ENCODE peak calls at places on chromosomes 13 and 19, in eight cellular contexts. One of them, this sample, is unnamed.

GRCh38 chr19:1019980-1020867 is 699 bp downstream of the TMEM259 start:
- DNase-seq in GM03348: no peak
- DNase-seq in omental fat pad: no peak
- DNase-seq in pulmonary artery endothelial cell: no peak
- DNase-seq in hepatic stellate cell: no peak
- DNase-seq in transverse colon: no peak
- DNase-seq in EL: no peak
- DNase-seq in T-helper 2 cell: no peak
- DNase-seq in this sample: no peak

GRCh38 chr19:6772028-6772865 is at the start of gene VAV1:
- DNase-seq in transverse colon: peak
- DNase-seq in GM03348: no peak
- DNase-seq in EL: no peak
- DNase-seq in pulmonary artery endothelial cell: no peak
- DNase-seq in T-helper 2 cell: peak
- DNase-seq in hepatic stellate cell: no peak
- DNase-seq in omental fat pad: no peak
- DNase-seq in this sample: no peak

GRCh38 chr13:20165417-20166257 is 4.8 kb upstream of the GJA3 start:
- DNase-seq in transverse colon: no peak
- DNase-seq in hepatic stellate cell: no peak
- DNase-seq in T-helper 2 cell: no peak
- DNase-seq in GM03348: no peak
- DNase-seq in EL: no peak
- DNase-seq in pulmonary artery endothelial cell: no peak
- DNase-seq in omental fat pad: no peak
- DNase-seq in this sample: no peak

GRCh38 chr19:7348587-7349230 is at the start of gene ARHGEF18:
- DNase-seq in omental fat pad: no peak
- DNase-seq in transverse colon: peak
- DNase-seq in hepatic stellate cell: no peak
- DNase-seq in GM03348: no peak
- DNase-seq in T-helper 2 cell: no peak
- DNase-seq in pulmonary artery endothelial cell: no peak
- DNase-seq in EL: no peak
- DNase-seq in this sample: no peak

GRCh38 chr19:30696514-30696913 is 324.3 kb downstream of the ZNF536 start:
- DNase-seq in hepatic stellate cell: peak
- DNase-seq in omental fat pad: no peak
- DNase-seq in GM03348: no peak
- DNase-seq in EL: no peak
- DNase-seq in T-helper 2 cell: no peak
- DNase-seq in transverse colon: no peak
- DNase-seq in pulmonary artery endothelial cell: no peak
- DNase-seq in this sample: peak

GRCh38 chr19:19280561-19280960 is 7.5 kb upstream of the TM6SF2 start:
- DNase-seq in hepatic stellate cell: no peak
- DNase-seq in omental fat pad: no peak
- DNase-seq in EL: no peak
- DNase-seq in transverse colon: no peak
- DNase-seq in T-helper 2 cell: no peak
- DNase-seq in pulmonary artery endothelial cell: no peak
- DNase-seq in GM03348: peak
- DNase-seq in this sample: no peak

GRCh38 chr13:27001705-27002104 is 169.9 kb downstream of the USP12 start:
- DNase-seq in EL: no peak
- DNase-seq in transverse colon: peak
- DNase-seq in omental fat pad: no peak
- DNase-seq in pulmonary artery endothelial cell: no peak
- DNase-seq in hepatic stellate cell: no peak
- DNase-seq in GM03348: no peak
- DNase-seq in T-helper 2 cell: no peak
- DNase-seq in this sample: no peak

GRCh38 chr13:48727252-48728011 is 73.7 kb downstream of the CYSLTR2 start:
- DNase-seq in EL: no peak
- DNase-seq in hepatic stellate cell: no peak
- DNase-seq in pulmonary artery endothelial cell: no peak
- DNase-seq in T-helper 2 cell: no peak
- DNase-seq in GM03348: no peak
- DNase-seq in transverse colon: no peak
- DNase-seq in omental fat pad: no peak
- DNase-seq in this sample: no peak

GRCh38 chr19:38331728-38332127 is 3.9 kb upstream of the CATSPERG start:
- DNase-seq in T-helper 2 cell: no peak
- DNase-seq in omental fat pad: no peak
- DNase-seq in pulmonary artery endothelial cell: no peak
- DNase-seq in EL: no peak
- DNase-seq in transverse colon: no peak
- DNase-seq in GM03348: no peak
- DNase-seq in hepatic stellate cell: no peak
- DNase-seq in this sample: no peak

GRCh38 chr13:113548171-113548641 is 36.3 kb upstream of the TFDP1 start:
- DNase-seq in pulmonary artery endothelial cell: no peak
- DNase-seq in omental fat pad: no peak
- DNase-seq in T-helper 2 cell: no peak
- DNase-seq in hepatic stellate cell: no peak
- DNase-seq in GM03348: no peak
- DNase-seq in transverse colon: peak
- DNase-seq in EL: no peak
- DNase-seq in this sample: peak

GRCh38 chr19:3080281-3080680 is 13.9 kb upstream of the GNA11 start:
- DNase-seq in EL: peak
- DNase-seq in pulmonary artery endothelial cell: no peak
- DNase-seq in transverse colon: peak
- DNase-seq in omental fat pad: no peak
- DNase-seq in hepatic stellate cell: no peak
- DNase-seq in T-helper 2 cell: no peak
- DNase-seq in GM03348: no peak
- DNase-seq in this sample: no peak

GRCh38 chr19:48992571-48993174 is 436 bp downstream of the GYS1 start:
- DNase-seq in EL: no peak
- DNase-seq in pulmonary artery endothelial cell: no peak
- DNase-seq in T-helper 2 cell: no peak
- DNase-seq in transverse colon: no peak
- DNase-seq in omental fat pad: no peak
- DNase-seq in GM03348: no peak
- DNase-seq in hepatic stellate cell: no peak
- DNase-seq in this sample: no peak

GRCh38 chr13:88031980-88032562 is 360.9 kb downstream of the SLITRK5 start:
- DNase-seq in omental fat pad: no peak
- DNase-seq in pulmonary artery endothelial cell: no peak
- DNase-seq in hepatic stellate cell: no peak
- DNase-seq in EL: peak
- DNase-seq in transverse colon: no peak
- DNase-seq in GM03348: no peak
- DNase-seq in T-helper 2 cell: no peak
- DNase-seq in this sample: no peak

GRCh38 chr19:12140545-12141404 is 625 bp upstream of the ZNF20 start:
- DNase-seq in omental fat pad: peak
- DNase-seq in GM03348: peak
- DNase-seq in pulmonary artery endothelial cell: peak
- DNase-seq in EL: peak
- DNase-seq in transverse colon: peak
- DNase-seq in hepatic stellate cell: peak
- DNase-seq in T-helper 2 cell: peak
- DNase-seq in this sample: peak

GRCh38 chr13:95676100-95676774 is 702 bp upstream of the DNAJC3 start:
- DNase-seq in T-helper 2 cell: no peak
- DNase-seq in omental fat pad: peak
- DNase-seq in EL: peak
- DNase-seq in hepatic stellate cell: peak
- DNase-seq in GM03348: peak
- DNase-seq in pulmonary artery endothelial cell: no peak
- DNase-seq in transverse colon: peak
- DNase-seq in this sample: peak

GRCh38 chr19:10808937-10809655 is 26.9 kb downstream of the TMED1 start:
- DNase-seq in EL: peak
- DNase-seq in pulmonary artery endothelial cell: no peak
- DNase-seq in omental fat pad: no peak
- DNase-seq in hepatic stellate cell: no peak
- DNase-seq in transverse colon: no peak
- DNase-seq in T-helper 2 cell: peak
- DNase-seq in GM03348: no peak
- DNase-seq in this sample: no peak